ENCODE peak calls at places on chromosomes 2 and 18, in ten cellular contexts. S is GM03348, H is NCI-H1694, T is BE2C, I is HFFc6, P is cerebellum, J is CD14-positive monocyte, R is hippocampal formation, V is mammary epithelial cell, C is iris pigment epithelial cell. B is an unnamed sample.

GRCh38 chr2:135091681-135092080 is 39.6 kb downstream of the RAB3GAP1 start:
- DNase-seq in S (no peak), H (no peak), T (no peak), I (no peak), P (no peak), J (no peak), R (no peak), V (no peak), C (no peak), B (no peak)

GRCh38 chr2:48856144-48856543 is 100.6 kb upstream of the LHCGR start:
- DNase-seq in S (no peak), H (no peak), T (no peak), I (no peak), P (no peak), J (no peak), R (no peak), V (peak), C (no peak), B (no peak)

GRCh38 chr18:48105317-48105716 is 174.9 kb upstream of the SMAD2 start:
- DNase-seq in S (no peak), H (no peak), T (no peak), I (no peak), P (no peak), J (no peak), R (no peak), V (no peak), C (no peak), B (no peak)

GRCh38 chr2:36411962-36412444 is 56.4 kb downstream of the CRIM1 start:
- DNase-seq in S (no peak), H (no peak), T (no peak), I (no peak), P (no peak), J (no peak), R (no peak), V (no peak), C (peak), B (no peak)

GRCh38 chr2:46508734-46509133 is 29.4 kb downstream of the TMEM247 start:
- DNase-seq in S (no peak), H (no peak), T (no peak), I (no peak), P (no peak), J (no peak), R (no peak), V (no peak), C (no peak), B (no peak)

GRCh38 chr18:48782381-48782841 is 168.4 kb downstream of the SMAD7 start:
- DNase-seq in S (peak), H (no peak), T (no peak), I (peak), P (no peak), J (no peak), R (no peak), V (no peak), C (no peak), B (no peak)

GRCh38 chr2:31002510-31002909 is 135.7 kb downstream of the GALNT14 start:
- DNase-seq in S (no peak), H (peak), T (peak), I (no peak), P (no peak), J (no peak), R (no peak), V (no peak), C (no peak), B (no peak)

GRCh38 chr2:137178955-137179377 is 413.6 kb downstream of the THSD7B start:
- DNase-seq in S (peak), H (no peak), T (no peak), I (peak), P (no peak), J (no peak), R (no peak), V (peak), C (peak), B (no peak)

GRCh38 chr2:162245051-162245450 is 1.8 kb upstream of the FAP start:
- DNase-seq in S (no peak), H (no peak), T (no peak), I (no peak), P (no peak), J (no peak), R (no peak), V (no peak), C (peak), B (no peak)

GRCh38 chr2:114068438-114068837 is 178.5 kb downstream of the ACTR3 start:
- DNase-seq in S (peak), H (no peak), T (no peak), I (no peak), P (no peak), J (no peak), R (no peak), V (no peak), C (no peak), B (no peak)

GRCh38 chr18:61870151-61870550 is 22.7 kb downstream of the RNF152 start:
- DNase-seq in S (no peak), H (no peak), T (no peak), I (peak), P (no peak), J (no peak), R (peak), V (no peak), C (peak), B (peak)

GRCh38 chr18:68925268-68925667 is 127.4 kb downstream of the CCDC102B start:
- DNase-seq in S (peak), H (no peak), T (no peak), I (no peak), P (no peak), J (no peak), R (no peak), V (peak), C (no peak), B (no peak)

GRCh38 chr2:223580951-223581350 is 21.2 kb downstream of the SCG2 start:
- DNase-seq in S (peak), H (no peak), T (peak), I (peak), P (peak), J (no peak), R (no peak), V (no peak), C (peak), B (no peak)

GRCh38 chr18:11518788-11519685 is 90.4 kb upstream of the SLC35G4 start:
- DNase-seq in S (peak), H (peak), T (peak), I (peak), P (no peak), J (no peak), R (peak), V (peak), C (peak), B (no peak)

GRCh38 chr2:239903803-239904202 is 121.3 kb downstream of the NDUFA10 start:
- DNase-seq in S (no peak), H (no peak), T (no peak), I (no peak), P (no peak), J (no peak), R (no peak), V (no peak), C (no peak), B (no peak)

GRCh38 chr2:75609937-75610508 is 36.6 kb upstream of the MRPL19 start:
- DNase-seq in S (peak), H (no peak), T (no peak), I (peak), P (no peak), J (no peak), R (no peak), V (no peak), C (peak), B (no peak)

GRCh38 chr2:201223089-201224073 is 37.0 kb upstream of the CASP8 start:
- DNase-seq in S (no peak), H (no peak), T (no peak), I (no peak), P (no peak), J (no peak), R (no peak), V (no peak), C (no peak), B (no peak)

GRCh38 chr2:25379535-25379934 is 37.8 kb upstream of the DNMT3A start:
- DNase-seq in S (no peak), H (no peak), T (no peak), I (no peak), P (no peak), J (no peak), R (no peak), V (no peak), C (no peak), B (no peak)

GRCh38 chr2:174059178-174059874 is 94.2 kb upstream of the SP3 start:
- DNase-seq in S (peak), H (no peak), T (no peak), I (peak), P (no peak), J (peak), R (no peak), V (peak), C (peak), B (peak)

GRCh38 chr2:47904903-47905453 is 1.3 kb downstream of the FBXO11 start:
- DNase-seq in S (peak), H (peak), T (peak), I (no peak), P (peak), J (no peak), R (peak), V (peak), C (peak), B (no peak)

GRCh38 chr2:204825054-204825453 is 279.8 kb downstream of the PARD3B start:
- DNase-seq in S (no peak), H (no peak), T (no peak), I (no peak), P (no peak), J (no peak), R (no peak), V (no peak), C (no peak), B (no peak)

GRCh38 chr2:148965596-148966431 is 72.7 kb upstream of the LYPD6B start:
- DNase-seq in S (no peak), H (no peak), T (no peak), I (no peak), P (no peak), J (no peak), R (no peak), V (no peak), C (no peak), B (no peak)

GRCh38 chr2:42979870-42980763 is 187.7 kb upstream of the HAAO start:
- DNase-seq in S (no peak), H (no peak), T (no peak), I (no peak), P (no peak), J (peak), R (no peak), V (no peak), C (no peak), B (no peak)

GRCh38 chr2:188909036-188909435 is 65.1 kb upstream of the COL3A1 start:
- DNase-seq in S (no peak), H (no peak), T (no peak), I (no peak), P (no peak), J (no peak), R (no peak), V (peak), C (peak), B (no peak)

GRCh38 chr2:128727404-128727803 is 408.7 kb upstream of the HS6ST1 start:
- DNase-seq in S (no peak), H (no peak), T (no peak), I (no peak), P (no peak), J (no peak), R (no peak), V (no peak), C (no peak), B (no peak)

GRCh38 chr2:179861027-179861776 is at the start of gene ZNF385B:
- DNase-seq in S (peak), H (peak), T (no peak), I (no peak), P (peak), J (no peak), R (no peak), V (peak), C (peak), B (no peak)